ENCODE peak calls at places on chromosomes 5 and 9, in six cellular contexts. H is OCI-LY7; G is gastrocnemius medialis; W is RWPE1; T is lower lobe of right lung; S is CD8-positive, alpha-beta T cell. P is an unnamed sample.

GRCh38 chr9:91048739-91049138 is 247.1 kb downstream of the SYK start:
- DNase-seq in H (no peak), G (no peak), W (no peak), T (no peak), S (no peak), P (peak)

GRCh38 chr5:75053286-75054109 is 1.1 kb upstream of the GCNT4 start:
- DNase-seq in H (no peak), G (peak), W (peak), T (peak), S (peak), P (peak)

GRCh38 chr5:32390819-32391591 is 53.5 kb downstream of the ZFR start:
- DNase-seq in H (no peak), G (no peak), W (peak), T (no peak), S (no peak), P (no peak)

GRCh38 chr5:102974177-102974576 is 145.8 kb downstream of the GIN1 start:
- DNase-seq in H (no peak), G (no peak), W (no peak), T (no peak), S (no peak), P (no peak)

GRCh38 chr5:175821790-175822211 is 49.6 kb upstream of the CPLX2 start:
- DNase-seq in H (no peak), G (no peak), W (peak), T (no peak), S (no peak), P (no peak)

GRCh38 chr5:115541586-115541985 is 3.0 kb downstream of the FEM1C start:
- DNase-seq in H (no peak), G (no peak), W (no peak), T (no peak), S (no peak), P (no peak)

GRCh38 chr5:143374496-143375217 is 28.8 kb downstream of the NR3C1 start:
- DNase-seq in H (no peak), G (no peak), W (no peak), T (no peak), S (no peak), P (no peak)

GRCh38 chr5:103218164-103218563 is 40.4 kb upstream of the MACIR start:
- DNase-seq in H (no peak), G (no peak), W (no peak), T (no peak), S (no peak), P (no peak)

GRCh38 chr9:4177970-4178758 is 121.7 kb downstream of the GLIS3 start:
- DNase-seq in H (no peak), G (no peak), W (no peak), T (no peak), S (no peak), P (no peak)

GRCh38 chr9:125878241-125878640 is 131.1 kb downstream of the PBX3 start:
- DNase-seq in H (no peak), G (no peak), W (no peak), T (no peak), S (no peak), P (no peak)

GRCh38 chr5:170380361-170380951 is 8.7 kb downstream of the KCNMB1 start:
- DNase-seq in H (no peak), G (no peak), W (peak), T (no peak), S (no peak), P (no peak)

GRCh38 chr5:90888511-90889324 is 330.1 kb downstream of the ADGRV1 start:
- DNase-seq in H (no peak), G (no peak), W (peak), T (no peak), S (no peak), P (no peak)

GRCh38 chr9:105007143-105007542 is 79.2 kb upstream of the ABCA1 start:
- DNase-seq in H (no peak), G (no peak), W (peak), T (peak), S (no peak), P (peak)

GRCh38 chr9:38707885-38708640 is 11.9 kb downstream of the FAM240B start:
- DNase-seq in H (peak), G (no peak), W (no peak), T (no peak), S (no peak), P (no peak)

GRCh38 chr5:124979174-124979573 is 232.7 kb upstream of the ZNF608 start:
- DNase-seq in H (no peak), G (no peak), W (no peak), T (no peak), S (no peak), P (no peak)

GRCh38 chr5:171450423-171451246 is 31.2 kb downstream of the FGF18 start:
- DNase-seq in H (no peak), G (peak), W (peak), T (peak), S (no peak), P (peak)

GRCh38 chr9:87685871-87686519 is 39.9 kb upstream of the CTSL start:
- DNase-seq in H (no peak), G (peak), W (no peak), T (peak), S (no peak), P (peak)

GRCh38 chr5:123035320-123035949 is 1.1 kb downstream of the PPIC start:
- DNase-seq in H (no peak), G (no peak), W (peak), T (peak), S (no peak), P (peak)

GRCh38 chr5:50593681-50594080 is 72.8 kb upstream of the PARP8 start:
- DNase-seq in H (no peak), G (no peak), W (no peak), T (no peak), S (peak), P (no peak)

GRCh38 chr9:97809666-97810344 is 43.2 kb upstream of the FOXE1 start:
- DNase-seq in H (no peak), G (no peak), W (peak), T (no peak), S (no peak), P (no peak)

GRCh38 chr9:92100237-92100911 is 14.8 kb downstream of the SPTLC1 start:
- DNase-seq in H (no peak), G (no peak), W (peak), T (no peak), S (no peak), P (no peak)

GRCh38 chr5:88480766-88481499 is 212.3 kb upstream of the TMEM161B start:
- DNase-seq in H (no peak), G (no peak), W (no peak), T (no peak), S (no peak), P (no peak)

GRCh38 chr5:170178814-170179213 is 54.0 kb upstream of the C5orf58 start:
- DNase-seq in H (no peak), G (no peak), W (no peak), T (no peak), S (no peak), P (no peak)

GRCh38 chr5:132022737-132023136 is 11.3 kb upstream of the ACSL6 start:
- DNase-seq in H (no peak), G (no peak), W (no peak), T (no peak), S (no peak), P (no peak)

GRCh38 chr5:17204133-17204489 is 13.3 kb upstream of the BASP1 start:
- DNase-seq in H (no peak), G (no peak), W (no peak), T (no peak), S (no peak), P (peak)

GRCh38 chr5:17203329-17204132 is 13.9 kb upstream of the BASP1 start:
- DNase-seq in H (peak), G (no peak), W (peak), T (no peak), S (no peak), P (peak)

DNA sequence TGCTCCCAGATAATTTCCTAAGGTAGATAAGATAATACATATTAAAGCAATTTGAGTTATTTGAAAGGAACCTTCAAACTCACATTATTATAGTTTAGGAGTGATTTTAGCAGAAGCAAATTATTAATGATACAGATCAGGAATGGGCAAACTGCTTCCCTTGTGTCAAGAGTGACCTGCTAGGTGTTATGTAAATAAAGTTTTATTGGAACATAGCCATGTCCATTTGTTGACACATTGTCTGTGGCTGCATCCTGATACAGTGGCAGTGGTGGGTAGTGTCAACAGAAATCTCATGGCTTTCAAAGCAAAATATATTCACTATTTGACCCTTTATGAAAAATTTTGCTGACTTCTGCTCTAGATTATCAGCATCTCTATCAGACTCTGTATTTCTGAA is 11.4 kb upstream of the BASP1 start:
- DNase-seq in H (no peak), G (no peak), W (no peak), T (no peak), S (no peak), P (no peak)
- H3K27ac ChIP-seq in H (no peak), G (no peak), W (no peak), T (no peak), S (no peak), P (no peak)

DNA sequence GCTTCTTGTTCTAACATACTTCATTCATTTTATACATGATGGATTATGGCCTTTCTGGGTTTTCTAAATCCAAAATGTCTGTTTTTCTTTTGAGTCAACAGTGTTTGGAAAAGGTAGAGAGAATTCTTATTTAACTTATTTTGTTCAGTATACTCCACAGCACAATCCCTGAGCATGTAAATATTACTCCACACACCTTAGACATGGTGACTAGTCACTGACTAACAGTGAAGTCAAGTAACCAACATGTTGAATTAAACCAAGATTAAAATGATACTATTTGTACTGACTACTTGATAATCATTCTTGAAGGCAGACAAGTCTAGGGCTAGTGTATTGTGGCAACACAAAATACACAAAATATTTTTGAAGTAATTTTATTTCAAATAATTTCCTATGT is 55.0 kb downstream of the HAPLN1 start:
- DNase-seq in H (no peak), G (no peak), W (no peak), T (no peak), S (no peak), P (no peak)
- TF ChIP-seq CTCF in H (no peak), G (no peak), W (no peak), T (no peak), S (no peak), P (no peak)

DNA sequence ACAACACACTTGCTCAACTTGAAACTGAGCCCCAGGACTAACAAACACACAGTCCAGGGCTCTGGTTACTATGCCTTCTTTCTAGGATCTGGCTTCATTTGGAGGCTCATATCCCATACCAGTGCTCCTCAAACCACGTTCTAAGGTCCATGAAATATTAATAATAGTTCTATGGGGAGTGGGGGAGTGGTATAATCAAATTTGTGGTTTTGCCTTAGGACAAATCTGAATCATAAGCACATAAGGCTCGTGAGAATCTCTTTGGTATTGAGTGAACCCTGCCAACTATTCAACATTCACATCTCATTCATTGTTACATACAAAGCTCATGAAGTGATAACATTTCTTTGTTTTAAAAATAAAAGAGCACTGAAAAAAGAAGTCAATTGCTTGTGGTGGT is 55.1 kb downstream of the NFIB start:
- DNase-seq in H (no peak), G (no peak), W (peak), T (no peak), S (no peak), P (no peak)
- H3K27ac ChIP-seq in H (no peak), G (peak), W (no peak), T (no peak), S (no peak), P (peak)

GRCh38 chr9:134175808-134176598 is 11.6 kb upstream of the RNU6ATAC start:
- DNase-seq in H (no peak), G (no peak), W (no peak), T (peak), S (no peak), P (no peak)
- TF ChIP-seq CTCF in H (no peak), G (peak), W (no peak), T (no peak), S (no peak), P (peak)

GRCh38 chr5:55231476-55232193 is 1.8 kb downstream of the CCNO start:
- DNase-seq in H (no peak), G (no peak), W (no peak), T (peak), S (no peak), P (no peak)
- H3K27ac ChIP-seq in H (no peak), G (no peak), W (peak), T (no peak), S (no peak), P (no peak)

GRCh38 chr9:130480673-130481072 is 35.9 kb downstream of the ASS1 start:
- DNase-seq in H (no peak), G (no peak), W (no peak), T (no peak), S (no peak), P (no peak)
- TF ChIP-seq CTCF in H (no peak), G (no peak), W (no peak), T (no peak), S (no peak), P (no peak)